ENCODE peak calls at places on chromosomes 4 and X, in four cellular contexts. O, V, H and L are unnamed samples. For H3K36me3 and H3K4me1, the result is how much of the 10 kb centered on the place peaks cover.

GRCh38 chr4:174071591-174071990 is 211.9 kb downstream of the FBXO8 start:
- DNase-seq in O (no peak), V (no peak), H (no peak), L (no peak)

GRCh38 chr4:73508651-73509050 is 27.1 kb downstream of the AFM start:
- DNase-seq in O (no peak), V (no peak), H (no peak), L (no peak)

GRCh38 chr4:47531954-47532321 is 46.9 kb downstream of the ATP10D start:
- DNase-seq in O (no peak), V (no peak), H (no peak), L (no peak)

GRCh38 chr4:72473434-72473900 is 95.6 kb downstream of the ADAMTS3 start:
- DNase-seq in O (no peak), V (no peak), H (no peak), L (no peak)

GRCh38 chr4:169485791-169486742 is 126.3 kb downstream of the NEK1 start:
- DNase-seq in O (peak), V (peak), H (peak), L (no peak)

GRCh38 chr4:12902735-12903134 is 581.4 kb downstream of the RAB28 start:
- DNase-seq in O (no peak), V (no peak), H (no peak), L (no peak)

GRCh38 chr4:75513529-75514130 is 573 bp downstream of the RCHY1 start:
- DNase-seq in O (no peak), V (no peak), H (peak), L (no peak)

GRCh38 chr4:76764251-76764650 is 133.7 kb downstream of the SOWAHB start:
- DNase-seq in O (peak), V (no peak), H (no peak), L (no peak)

GRCh38 chr4:188387134-188387791 is 248.0 kb downstream of the TRIML1 start:
- DNase-seq in O (peak), V (peak), H (no peak), L (no peak)

GRCh38 chr4:86935833-86936721 is 1.3 kb downstream of the AFF1 start:
- DNase-seq in O (peak), V (peak), H (peak), L (peak)

GRCh38 chrX:103941201-103941975 is 21.0 kb upstream of the TMSB15B start:
- DNase-seq in O (no peak), V (peak), H (no peak), L (no peak)

GRCh38 chr4:168409089-168409801 is 71.0 kb downstream of the DDX60L start:
- DNase-seq in O (no peak), V (no peak), H (no peak), L (no peak)

GRCh38 chrX:47817421-47817820 is 19.3 kb upstream of the ZNF81 start:
- DNase-seq in O (no peak), V (no peak), H (no peak), L (no peak)

GRCh38 chr4:6262176-6262575 is 7.5 kb upstream of the WFS1 start:
- DNase-seq in O (no peak), V (no peak), H (no peak), L (no peak)

GRCh38 chr4:188867796-188868195 is 728.6 kb downstream of the TRIML1 start:
- DNase-seq in O (no peak), V (no peak), H (no peak), L (no peak)

GRCh38 chr4:184648220-184649025 is 824 bp downstream of the CASP3 start:
- DNase-seq in O (peak), V (peak), H (peak), L (peak)

GRCh38 chrX:20913760-20914159 is 460.5 kb upstream of the CNKSR2 start:
- DNase-seq in O (peak), V (no peak), H (no peak), L (no peak)

GRCh38 chr4:875818-876423 is 50.0 kb upstream of the CPLX1 start:
- DNase-seq in O (no peak), V (no peak), H (no peak), L (no peak)
- H3K36me3 ChIP-seq in O (under half), V (under half), H (under half), L (half or more)

GRCh38 chr4:186723207-186724047 is at the start of gene FAT1:
- DNase-seq in O (peak), V (peak), H (peak), L (peak)
- H3K27ac ChIP-seq in O (peak), V (peak), H (peak), L (peak)

DNA sequence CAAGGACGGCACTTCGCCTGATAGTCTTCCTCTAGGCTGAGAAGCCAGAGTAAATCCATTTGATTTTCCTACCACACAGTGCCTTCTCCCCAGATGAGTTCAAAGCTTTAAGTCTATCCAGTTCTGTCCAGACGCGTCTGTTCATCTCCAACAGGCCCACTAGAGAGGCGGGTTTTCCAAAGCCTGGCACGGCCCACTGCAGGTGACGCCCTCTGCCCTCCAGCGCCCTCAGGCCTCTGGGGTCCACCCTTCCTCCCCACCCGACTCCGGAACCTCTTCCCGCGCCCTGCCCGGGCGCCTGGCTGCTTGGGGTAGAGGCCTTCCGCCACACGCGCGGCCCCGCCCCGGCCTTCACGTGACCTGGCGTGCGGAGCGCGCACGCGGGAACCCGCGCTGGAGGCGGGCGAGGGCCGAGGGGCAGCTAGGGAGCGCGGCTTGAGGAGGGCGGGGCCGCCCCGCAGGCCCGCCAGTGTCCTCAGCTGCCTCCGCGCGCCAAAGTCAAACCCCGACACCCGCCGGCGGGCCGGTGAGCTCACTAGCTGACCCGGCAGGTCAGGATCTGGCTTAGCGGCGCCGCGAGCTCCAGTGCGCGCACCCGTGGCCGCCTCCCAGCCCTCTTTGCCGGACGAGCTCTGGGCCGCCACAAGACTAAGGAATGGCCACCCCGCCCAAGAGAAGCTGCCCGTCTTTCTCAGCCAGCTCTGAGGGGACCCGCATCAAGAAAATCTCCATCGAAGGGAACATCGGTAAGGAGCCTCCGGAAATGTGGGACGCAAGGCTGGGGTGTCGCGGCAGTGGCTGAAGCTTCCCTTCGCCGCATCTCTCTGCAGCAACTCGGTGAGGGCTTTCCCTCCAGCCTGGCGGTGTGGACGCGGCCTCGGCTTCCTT is at the start of gene DCK:
- DNase-seq in O (peak), V (peak), H (peak), L (peak)
- H3K4me1 ChIP-seq in O (under half), V (under half), H (under half), L (under half)

GRCh38 chr4:94508256-94508655 is 56.5 kb downstream of the PDLIM5 start:
- DNase-seq in O (no peak), V (no peak), H (no peak), L (no peak)

GRCh38 chr4:94507281-94507680 is 55.5 kb downstream of the PDLIM5 start:
- DNase-seq in O (no peak), V (no peak), H (no peak), L (no peak)

GRCh38 chr4:94508841-94509240 is 57.1 kb downstream of the PDLIM5 start:
- DNase-seq in O (no peak), V (no peak), H (no peak), L (no peak)

GRCh38 chr4:94507708-94508107 is 56.0 kb downstream of the PDLIM5 start:
- DNase-seq in O (no peak), V (no peak), H (peak), L (peak)

GRCh38 chr4:94506822-94507221 is 55.1 kb downstream of the PDLIM5 start:
- DNase-seq in O (no peak), V (no peak), H (no peak), L (no peak)
- H3K36me3 ChIP-seq in O (under half), V (under half), H (under half), L (under half)

DNA sequence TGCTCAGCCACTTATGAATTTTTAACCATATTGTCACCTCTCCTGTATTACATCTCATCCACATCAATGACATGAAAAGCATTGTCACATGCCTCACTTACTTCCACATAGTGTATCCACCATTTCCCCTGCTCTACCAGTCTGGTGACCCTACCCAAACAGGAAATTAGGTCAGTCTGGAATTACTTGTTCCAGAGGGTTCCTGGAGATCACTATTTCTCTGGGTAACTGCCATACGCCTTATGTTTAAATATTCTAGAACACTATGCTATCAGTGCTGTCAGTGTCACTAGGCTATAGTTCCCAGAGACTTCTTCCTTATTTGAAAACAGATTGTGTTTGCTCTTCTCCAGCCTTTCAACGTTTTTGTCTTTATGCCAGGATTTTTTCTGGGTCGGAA is 14.9 kb downstream of the SRPX2 start:
- DNase-seq in O (no peak), V (no peak), H (no peak), L (no peak)
- H3K27ac ChIP-seq in O (no peak), V (no peak), H (no peak), L (no peak)

DNA sequence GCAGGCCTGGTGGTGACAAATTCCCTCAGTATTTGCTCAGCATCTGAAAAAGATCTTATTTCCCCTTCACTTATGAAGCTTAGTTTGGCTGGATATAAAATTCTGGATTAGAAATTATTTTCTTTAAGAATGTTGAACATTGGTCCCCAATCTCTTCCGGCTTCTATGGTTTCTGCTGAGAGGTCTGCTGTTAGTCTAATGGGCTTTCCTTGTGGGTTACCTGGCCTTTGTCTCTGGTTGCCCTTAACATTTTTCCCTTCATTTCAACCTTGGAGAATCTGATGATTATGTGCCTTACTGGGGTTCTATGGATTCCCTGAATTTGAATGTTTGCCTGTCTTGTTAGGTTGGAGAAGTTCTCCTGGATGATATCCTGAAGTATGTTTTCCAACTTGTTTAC is 17.4 kb upstream of the TMPRSS11F start:
- DNase-seq in O (no peak), V (no peak), H (no peak), L (no peak)
- H3K4me1 ChIP-seq in O (under half), V (under half), H (under half), L (under half)

GRCh38 chr4:55409468-55410171 is 13.9 kb downstream of the TMEM165 start:
- DNase-seq in O (no peak), V (no peak), H (no peak), L (no peak)
- H3K36me3 ChIP-seq in O (under half), V (under half), H (under half), L (under half)

GRCh38 chrX:44914532-44915198 is 41.7 kb downstream of the KDM6A start:
- DNase-seq in O (no peak), V (no peak), H (no peak), L (no peak)
- H3K27ac ChIP-seq in O (no peak), V (no peak), H (no peak), L (no peak)

GRCh38 chrX:33205321-33205720 is 6.0 kb downstream of the DMD start:
- DNase-seq in O (no peak), V (no peak), H (no peak), L (no peak)

GRCh38 chrX:33207056-33207455 is 4.3 kb downstream of the DMD start:
- DNase-seq in O (no peak), V (no peak), H (no peak), L (no peak)

GRCh38 chrX:33210156-33210555 is 1.2 kb downstream of the DMD start:
- DNase-seq in O (no peak), V (no peak), H (no peak), L (no peak)

GRCh38 chrX:33204889-33205288 is 6.5 kb downstream of the DMD start:
- DNase-seq in O (no peak), V (no peak), H (peak), L (no peak)
- H3K4me1 ChIP-seq in O (under half), V (under half), H (under half), L (under half)

DNA sequence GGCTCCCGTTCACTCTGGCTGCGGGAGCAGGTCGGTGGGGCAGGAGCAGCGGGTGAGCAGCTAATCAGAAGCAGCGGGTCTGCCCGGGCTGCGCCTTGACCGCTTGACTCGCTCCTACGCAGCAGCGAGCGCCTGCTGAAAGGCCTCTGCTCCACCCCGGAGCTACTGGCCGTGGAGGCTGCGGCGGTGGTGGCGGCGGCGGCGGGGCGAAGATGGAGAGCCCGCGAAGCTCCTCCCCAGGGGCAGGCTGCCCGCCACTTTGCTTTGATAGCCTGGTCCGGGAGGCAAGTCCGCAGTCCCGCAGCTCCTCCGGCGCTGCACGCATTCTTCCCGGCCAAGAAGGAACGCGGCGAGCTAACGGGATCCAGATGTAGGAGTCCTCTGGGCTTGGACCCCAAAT is 36.7 kb downstream of the PJA1 start:
- DNase-seq in O (no peak), V (no peak), H (peak), L (peak)
- H3K36me3 ChIP-seq in O (under half), V (under half), H (under half), L (under half)